ENCODE peak calls at places on chromosome 16, in six cellular contexts. O is GM23248, Z is mesenchymal stem cell, C is H1, L is IMR-90, S is PC-3. I is an unnamed sample.
A peak's percentile ranks its signal among the peaks of the same experiment; 100 is the strongest.

GRCh38 chr16:53848277-53848942 is 144.5 kb downstream of the FTO start:
- DNase-seq in C (no peak), S (no peak), O (no peak), L (no peak), Z (peak; percentile 22), I (no peak)

GRCh38 chr16:8678068-8678927 is 3.9 kb downstream of the ABAT start:
- DNase-seq in Z (peak; percentile 3), O (peak; percentile 84), L (peak; percentile 80), S (peak; percentile 85), C (no peak), I (peak; percentile 75)

GRCh38 chr16:75139498-75139897 is 8.8 kb upstream of the ZFP1 start:
- DNase-seq in O (no peak), L (no peak), S (no peak), Z (no peak), C (no peak), I (no peak)

GRCh38 chr16:23145186-23145585 is 4.1 kb downstream of the USP31 start:
- DNase-seq in S (peak; percentile 11), Z (no peak), L (no peak), O (no peak), C (no peak), I (no peak)

GRCh38 chr16:54175552-54176375 is 110.8 kb downstream of the IRX3 start:
- DNase-seq in L (no peak), Z (no peak), S (no peak), C (no peak), O (peak; percentile 62), I (peak; percentile 8)

GRCh38 chr16:23754594-23755483 is at the start of gene CHP2:
- DNase-seq in L (no peak), Z (no peak), O (no peak), S (no peak), C (no peak), I (no peak)

GRCh38 chr16:67814567-67814966 is 7.9 kb downstream of the TSNAXIP1 start:
- DNase-seq in O (no peak), L (no peak), S (no peak), Z (no peak), C (no peak), I (no peak)

GRCh38 chr16:24826096-24826690 is 19.6 kb upstream of the SLC5A11 start:
- DNase-seq in Z (no peak), S (no peak), L (no peak), O (no peak), C (no peak), I (no peak)

GRCh38 chr16:12097523-12098428 is 121.2 kb downstream of the SNX29 start:
- DNase-seq in Z (peak; percentile 90), C (no peak), L (peak; percentile 84), S (peak; percentile 17), O (peak; percentile 34), I (peak; percentile 20)

GRCh38 chr16:57994778-57995177 is 5.7 kb downstream of the ZNF319 start:
- DNase-seq in L (peak; percentile 25), Z (peak; percentile 49), O (peak; percentile 77), C (no peak), S (peak; percentile 37), I (no peak)

GRCh38 chr16:11700264-11701029 is 32.2 kb downstream of the SNN start:
- DNase-seq in O (no peak), S (no peak), Z (peak; percentile 69), L (peak; percentile 42), C (no peak), I (no peak)

GRCh38 chr16:58186176-58186944 is 11.5 kb downstream of the CSNK2A2 start:
- DNase-seq in L (no peak), S (no peak), Z (no peak), C (no peak), O (no peak), I (no peak)

GRCh38 chr16:68935008-68935407 is 91.7 kb downstream of the TANGO6 start:
- DNase-seq in C (no peak), L (no peak), Z (no peak), S (no peak), O (no peak), I (no peak)

GRCh38 chr16:10552998-10553491 is 27.4 kb downstream of the EMP2 start:
- DNase-seq in C (no peak), Z (no peak), L (no peak), S (no peak), O (no peak), I (no peak)

GRCh38 chr16:67668495-67669157 is 2.0 kb downstream of the C16orf86 start:
- DNase-seq in O (peak; percentile 20), S (no peak), Z (no peak), C (no peak), L (no peak), I (no peak)

GRCh38 chr16:966035-966434 is 4.7 kb downstream of the LMF1 start:
- DNase-seq in Z (no peak), C (no peak), S (no peak), L (no peak), O (no peak), I (no peak)

GRCh38 chr16:69762843-69763556 is 868 bp downstream of the WWP2 start:
- DNase-seq in L (peak; percentile 49), Z (peak; percentile 44), O (peak; percentile 77), C (no peak), S (peak; percentile 21), I (peak; percentile 36)

GRCh38 chr16:86498661-86499493 is 11.4 kb upstream of the FOXF1 start:
- DNase-seq in Z (peak; percentile 59), O (no peak), S (no peak), C (no peak), L (peak; percentile 52), I (no peak)

GRCh38 chr16:28534542-28535373 is 4.0 kb downstream of the NUPR1 start:
- DNase-seq in L (no peak), Z (no peak), C (no peak), S (no peak), O (peak; percentile 75), I (no peak)

GRCh38 chr16:56860226-56861020 is 4.6 kb upstream of the SLC12A3 start:
- DNase-seq in L (no peak), Z (no peak), S (no peak), C (no peak), O (no peak), I (no peak)

GRCh38 chr16:64391009-64391663 is 730.7 kb downstream of the CDH11 start:
- DNase-seq in S (peak; percentile 72), O (peak; percentile 61), Z (peak; percentile 29), L (peak; percentile 57), C (no peak), I (peak; percentile 57)

GRCh38 chr16:7408700-7409340 is 76.2 kb downstream of the RBFOX1 start:
- DNase-seq in C (no peak), S (no peak), L (no peak), O (no peak), Z (no peak), I (no peak)

GRCh38 chr16:73572135-73572534 is 524.2 kb upstream of the ZFHX3 start:
- DNase-seq in L (no peak), Z (no peak), O (peak; percentile 9), S (peak; percentile 23), C (no peak), I (no peak)

GRCh38 chr16:12639044-12639443 is 164.6 kb downstream of the CPPED1 start:
- DNase-seq in S (no peak), Z (peak; percentile 62), O (peak; percentile 76), L (peak; percentile 39), C (no peak), I (peak; percentile 34)

GRCh38 chr16:81808933-81809480 is 29.9 kb downstream of the PLCG2 start:
- DNase-seq in L (no peak), Z (no peak), O (no peak), S (peak; percentile 2), C (no peak), I (no peak)

GRCh38 chr16:27475561-27475960 is 73.6 kb downstream of the IL21R start:
- DNase-seq in S (peak; percentile 31), Z (peak; percentile 85), O (peak; percentile 87), L (peak; percentile 95), C (no peak), I (peak; percentile 94)

GRCh38 chr16:88658714-88659113 is 4.2 kb downstream of the MVD start:
- DNase-seq in Z (no peak), C (no peak), L (no peak), S (no peak), O (no peak), I (no peak)
- H3K9me3 ChIP-seq in Z (no peaks in the 10 kb centered on the region), C (no peaks in the 10 kb centered on the region), L (no peaks in the 10 kb centered on the region), S (no peaks in the 10 kb centered on the region), O (no peaks in the 10 kb centered on the region), I (no peaks in the 10 kb centered on the region)

GRCh38 chr16:4788489-4788889 is 344 bp upstream of the SEPTIN12 start:
- DNase-seq in L (no peak), S (no peak), C (no peak), O (no peak), Z (no peak), I (no peak)
- H2AFZ ChIP-seq in L (no peak overlapping the region), S (no peak overlapping the region), C (peak overlapping the region; percentile 6), O (no peak overlapping the region), Z (no peak overlapping the region), I (no peak overlapping the region)

DNA sequence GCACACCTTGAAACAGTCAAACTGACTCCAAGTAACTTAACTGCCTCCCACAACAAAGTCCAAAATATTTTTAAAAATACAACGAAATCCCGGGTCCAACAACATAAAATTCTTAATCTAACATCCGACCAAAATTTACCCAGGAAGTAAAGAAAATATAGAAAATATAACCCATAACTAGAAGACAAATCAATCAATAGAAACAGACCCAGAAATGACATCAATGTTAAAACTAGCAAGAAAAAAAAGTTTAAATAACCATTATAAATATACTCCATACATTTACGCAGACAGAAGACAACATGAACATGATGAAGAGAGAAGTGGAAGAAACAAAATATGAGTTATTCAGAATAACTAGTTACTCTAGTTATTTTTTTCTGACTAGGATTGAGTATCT is 3.7 kb downstream of the ZNF597 start:
- DNase-seq in L (no peak), C (no peak), Z (no peak), O (no peak), S (no peak), I (no peak)
- H3K9me3 ChIP-seq in L (no peaks in the 10 kb centered on the region), C (peaks cover 3% of the 10 kb centered on the region), Z (peaks cover 19% of the 10 kb centered on the region), O (no peaks in the 10 kb centered on the region), S (no peaks in the 10 kb centered on the region), I (no peaks in the 10 kb centered on the region)

GRCh38 chr16:15973460-15973859 is 24.0 kb downstream of the ABCC1 start:
- DNase-seq in S (peak; percentile 14), Z (peak; percentile 66), C (no peak), O (peak; percentile 57), L (peak; percentile 62), I (no peak)

GRCh38 chr16:15975172-15975571 is 25.8 kb downstream of the ABCC1 start:
- DNase-seq in L (no peak), C (no peak), Z (peak; percentile 43), O (no peak), S (no peak), I (no peak)

GRCh38 chr16:15973997-15974396 is 24.6 kb downstream of the ABCC1 start:
- DNase-seq in O (no peak), S (no peak), Z (no peak), C (no peak), L (no peak), I (no peak)

GRCh38 chr16:15976929-15977637 is 27.7 kb downstream of the ABCC1 start:
- DNase-seq in L (peak; percentile 84), S (no peak), C (no peak), Z (peak; percentile 96), O (peak; percentile 91), I (no peak)

DNA sequence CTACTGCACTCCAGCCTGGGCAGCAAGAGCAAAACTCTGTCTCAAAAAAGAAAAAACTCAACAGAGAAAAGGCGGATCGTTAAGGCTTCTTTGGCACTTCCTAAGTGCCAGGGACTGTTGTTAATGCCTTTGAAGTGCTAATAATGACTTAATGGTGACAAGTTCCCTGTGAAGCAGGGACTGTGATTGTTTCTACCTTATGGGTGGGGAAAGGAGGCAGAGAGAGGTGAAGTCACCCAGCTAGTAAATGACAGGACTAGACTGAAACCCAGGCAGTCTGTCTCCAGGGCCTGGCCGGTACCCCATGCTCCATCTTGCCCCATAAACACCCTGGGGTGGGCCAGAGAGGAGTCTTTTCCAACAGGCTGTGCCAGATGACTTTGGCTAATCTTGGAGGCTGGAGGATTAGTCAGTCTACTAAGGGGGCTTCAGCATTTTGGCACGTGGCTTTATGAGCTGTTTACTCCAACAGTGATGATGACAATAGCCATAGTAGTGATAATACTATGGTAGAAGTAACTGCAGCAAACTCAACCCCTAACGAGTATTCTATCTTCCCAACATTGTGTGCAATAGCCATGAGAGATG is 26.9 kb downstream of the ABCC1 start:
- DNase-seq in C (no peak), L (no peak), O (peak; percentile 59), Z (no peak), S (no peak), I (no peak)
- H2AFZ ChIP-seq in C (no peak overlapping the region), L (no peak overlapping the region), O (peak overlapping the region; percentile 26), Z (no peak overlapping the region), S (no peak overlapping the region), I (no peak overlapping the region)